ENCODE peak calls at places on chromosomes 7 and 10, in eight cellular contexts. T is coronary artery, F is heart left ventricle, Y is suprapubic skin, D is fibroblast of lung, I is psoas muscle, X is astrocyte, W is retinal pigment epithelial cell. C is an unnamed sample.
A peak's percentile ranks its signal among the peaks of the same experiment; 100 is the strongest.

GRCh38 chr10:30581779-30582380 is 47.7 kb downstream of the LYZL2 start:
- DNase-seq in T (no peak), D (peak; percentile 35), W (no peak), I (no peak), Y (no peak), F (no peak), X (peak; percentile 8), C (no peak)

GRCh38 chr7:101378808-101379207 is 16.1 kb downstream of the COL26A1 start:
- DNase-seq in Y (no peak), W (no peak), D (peak; percentile 22), X (no peak), I (no peak), T (no peak), F (peak; percentile 32), C (no peak)

GRCh38 chr7:82442492-82443043 is 1.0 kb downstream of the CACNA2D1 start:
- DNase-seq in W (no peak), F (peak; percentile 28), Y (no peak), T (no peak), I (peak; percentile 56), X (peak; percentile 12), D (peak; percentile 25), C (no peak)

GRCh38 chr10:4306871-4307270 is 519.1 kb upstream of the AKR1E2 start:
- DNase-seq in I (no peak), W (no peak), T (no peak), D (no peak), Y (no peak), F (no peak), X (no peak), C (no peak)

GRCh38 chr7:121480058-121480457 is 84.0 kb upstream of the FAM3C start:
- DNase-seq in T (no peak), D (no peak), F (no peak), Y (no peak), X (no peak), I (no peak), W (no peak), C (no peak)

GRCh38 chr7:27520828-27521790 is 141.6 kb downstream of the HIBADH start:
- DNase-seq in T (no peak), I (peak; percentile 64), F (no peak), Y (peak; percentile 84), W (peak; percentile 56), X (peak; percentile 3), D (peak; percentile 17), C (no peak)

GRCh38 chr10:29994833-29995232 is 64.6 kb downstream of the JCAD start:
- DNase-seq in X (no peak), W (no peak), I (no peak), D (no peak), F (no peak), Y (no peak), T (no peak), C (no peak)

GRCh38 chr10:4395731-4396130 is 430.3 kb upstream of the AKR1E2 start:
- DNase-seq in F (no peak), X (no peak), D (no peak), Y (no peak), W (no peak), T (no peak), I (no peak), C (no peak)

GRCh38 chr10:101762736-101763135 is 13.2 kb downstream of the FGF8 start:
- DNase-seq in X (no peak), I (no peak), Y (no peak), D (no peak), W (no peak), F (no peak), T (no peak), C (no peak)

GRCh38 chr7:92763636-92764423 is 72.5 kb downstream of the CDK6 start:
- DNase-seq in W (no peak), X (peak; percentile 89), I (no peak), D (peak; percentile 91), T (no peak), F (no peak), Y (no peak), C (no peak)

GRCh38 chr7:33823913-33824312 is 81.4 kb upstream of the BMPER start:
- DNase-seq in D (no peak), W (no peak), X (no peak), T (no peak), Y (no peak), I (no peak), F (no peak), C (no peak)

GRCh38 chr10:99612167-99612831 is 7.9 kb downstream of the SLC25A28 start:
- DNase-seq in W (peak; percentile 10), T (no peak), X (peak; percentile 12), I (no peak), Y (no peak), D (peak; percentile 29), F (no peak), C (no peak)

GRCh38 chr7:25580156-25580555 is 351.9 kb upstream of the NPVF start:
- DNase-seq in D (no peak), I (no peak), W (no peak), Y (no peak), T (no peak), X (no peak), F (no peak), C (no peak)

GRCh38 chr7:19113855-19114590 is 3.4 kb downstream of the TWIST1 start:
- DNase-seq in F (no peak), X (peak; percentile 56), D (peak; percentile 61), I (no peak), W (no peak), T (no peak), Y (no peak), C (no peak)

GRCh38 chr10:100654835-100655759 is 90.3 kb upstream of the PAX2 start:
- DNase-seq in W (no peak), I (no peak), F (no peak), X (no peak), Y (no peak), T (no peak), D (no peak), C (no peak)

GRCh38 chr10:66457629-66458028 is 468.2 kb upstream of the LRRTM3 start:
- DNase-seq in T (no peak), W (no peak), Y (no peak), X (no peak), F (no peak), D (no peak), I (no peak), C (no peak)

DNA sequence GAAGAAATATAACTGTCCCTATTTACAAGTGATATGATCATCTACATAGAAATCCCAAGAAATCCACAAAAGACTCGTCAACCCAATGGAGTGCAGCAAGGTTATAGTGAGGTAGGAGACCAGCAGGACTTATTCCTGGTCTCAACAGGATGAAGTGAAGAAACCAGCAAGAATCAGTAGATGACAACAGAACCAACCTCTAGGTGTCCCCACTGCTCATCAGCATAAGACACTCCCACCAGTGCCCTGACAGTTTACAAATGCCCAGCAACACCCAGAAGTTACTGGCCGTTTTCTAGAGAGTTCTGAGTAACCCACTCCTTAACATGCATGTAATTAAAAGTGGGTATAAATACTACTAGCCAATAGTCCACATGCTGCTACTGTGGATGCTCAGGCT is 470.5 kb upstream of the LRRTM3 start:
- DNase-seq in T (no peak), I (no peak), X (no peak), F (no peak), W (no peak), D (no peak), Y (no peak), C (no peak)
- TF ChIP-seq CTCF in T (no peak), I (no peak), X (no peak), F (no peak), W (no peak), D (no peak), Y (no peak), C (no peak)

DNA sequence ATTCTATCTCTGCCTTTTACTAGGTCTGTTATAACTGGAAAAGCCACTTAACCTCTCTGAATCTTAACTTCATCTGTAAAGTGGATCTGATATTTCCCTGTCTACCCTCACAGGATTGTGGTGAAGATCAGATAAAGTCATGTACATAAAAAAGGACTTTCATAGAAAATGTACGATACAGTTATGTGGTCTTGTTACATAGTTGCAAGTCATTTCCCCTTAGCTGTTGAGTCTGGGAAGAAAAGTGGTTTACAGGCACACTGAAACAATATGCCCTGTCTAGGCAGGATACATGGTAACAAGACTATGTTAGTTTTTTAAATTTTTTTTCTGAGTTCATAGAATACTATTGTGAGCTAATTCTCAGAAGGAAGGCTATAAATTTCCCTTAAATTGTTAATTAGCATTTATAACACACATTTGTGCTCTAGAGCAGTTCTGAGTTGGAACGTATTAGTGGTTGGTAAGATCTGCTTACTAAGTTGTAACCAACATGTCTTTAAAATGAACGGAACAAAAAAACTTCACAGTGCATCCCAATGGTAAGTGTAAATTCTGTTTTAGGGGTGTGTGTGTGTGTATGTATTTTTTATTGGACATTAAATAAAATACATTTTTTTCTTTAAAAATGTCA is 7.1 kb upstream of the GSTO1 start:
- DNase-seq in W (no peak), Y (no peak), I (no peak), F (no peak), X (no peak), T (no peak), D (peak; percentile 4), C (no peak)
- H3K4me3 ChIP-seq in W (no peak overlapping the region), Y (no peak overlapping the region), I (no peak overlapping the region), F (no peak overlapping the region), X (no peak overlapping the region), T (no peak overlapping the region), D (no peak overlapping the region), C (no peak overlapping the region)

DNA sequence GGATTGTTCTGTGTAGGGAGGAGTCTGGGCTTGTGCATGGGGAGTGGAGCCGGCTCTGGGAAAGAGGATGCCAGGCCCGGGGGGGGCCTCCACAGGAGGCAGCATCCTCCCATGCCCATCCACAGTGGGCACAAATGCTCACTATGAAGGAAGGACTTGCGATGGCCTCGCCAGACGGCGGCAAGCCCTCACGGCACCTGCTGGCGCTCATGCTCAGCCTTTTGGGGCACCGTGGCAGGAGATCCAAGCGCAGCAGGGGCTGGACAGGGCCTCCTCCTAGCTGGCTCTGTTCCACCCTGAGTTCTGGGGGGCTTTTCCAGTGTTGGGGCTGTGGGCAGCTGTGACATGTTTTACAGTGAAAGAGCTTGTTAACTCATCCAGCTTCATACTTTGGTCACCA is 15.2 kb downstream of the MDH2 start:
- DNase-seq in D (no peak), F (no peak), X (no peak), W (no peak), Y (no peak), I (no peak), T (no peak), C (no peak)
- TF ChIP-seq CTCF in D (no peak), F (no peak), X (no peak), W (no peak), Y (no peak), I (no peak), T (no peak), C (no peak)

GRCh38 chr10:119817991-119818888 is 54.4 kb downstream of the MCMBP start:
- DNase-seq in Y (peak; percentile 80), I (peak; percentile 74), X (peak; percentile 50), F (peak; percentile 60), T (peak; percentile 76), D (peak; percentile 71), W (peak; percentile 17), C (no peak)

GRCh38 chr10:119807960-119808697 is 64.5 kb downstream of the MCMBP start:
- DNase-seq in X (peak; percentile 91), F (no peak), Y (no peak), W (no peak), D (peak; percentile 92), I (no peak), T (no peak), C (no peak)

GRCh38 chr10:119811122-119811521 is 61.5 kb downstream of the MCMBP start:
- DNase-seq in X (no peak), F (no peak), W (no peak), I (no peak), D (no peak), T (no peak), Y (no peak), C (no peak)

GRCh38 chr10:119815671-119816070 is 57.0 kb downstream of the MCMBP start:
- DNase-seq in Y (no peak), F (no peak), W (no peak), I (no peak), D (no peak), T (no peak), X (no peak), C (no peak)

GRCh38 chr10:119812684-119813083 is 60.0 kb downstream of the MCMBP start:
- DNase-seq in F (no peak), T (no peak), X (no peak), W (no peak), D (no peak), Y (no peak), I (no peak), C (no peak)
- H3K4me3 ChIP-seq in F (no peak overlapping the region), T (no peak overlapping the region), X (no peak overlapping the region), W (no peak overlapping the region), D (no peak overlapping the region), Y (no peak overlapping the region), I (no peak overlapping the region), C (no peak overlapping the region)